ENCODE peak calls at places on chromosome 2, in ten cellular contexts. X, D, S, J, M, O, V, P, I and F are unnamed samples.

GRCh38 chr2:169892951-169893350 is 65.7 kb downstream of the UBR3 start:
- DNase-seq in J (no peak), O (no peak), D (no peak), X (no peak), M (no peak), P (no peak), I (no peak), V (no peak), S (no peak), F (no peak)

GRCh38 chr2:202634556-202635440 is at the start of gene FAM117B:
- DNase-seq in V (peak), I (peak), M (peak), S (peak), D (peak), O (peak), X (peak), J (peak), P (peak), F (peak)

GRCh38 chr2:127985026-127985734 is 42.7 kb downstream of the SAP130 start:
- DNase-seq in V (no peak), M (no peak), S (no peak), P (no peak), I (no peak), J (no peak), O (no peak), X (no peak), D (no peak), F (no peak)

GRCh38 chr2:130391058-130391871 is 35.4 kb downstream of the PTPN18 start:
- DNase-seq in O (no peak), V (no peak), J (peak), S (peak), I (peak), D (peak), M (peak), P (peak), X (peak), F (peak)

GRCh38 chr2:232203166-232203891 is 175.2 kb upstream of the ALPP start:
- DNase-seq in I (no peak), P (peak), O (no peak), S (no peak), X (no peak), D (no peak), V (no peak), M (no peak), J (no peak), F (no peak)

GRCh38 chr2:64212346-64212745 is 68.1 kb upstream of the PELI1 start:
- DNase-seq in J (no peak), P (peak), S (no peak), I (peak), X (no peak), V (no peak), O (no peak), D (no peak), M (no peak), F (no peak)

GRCh38 chr2:85826990-85827878 is 61.6 kb downstream of the ST3GAL5 start:
- DNase-seq in M (peak), O (no peak), X (peak), V (no peak), P (peak), I (peak), S (peak), D (peak), J (peak), F (peak)

GRCh38 chr2:40283111-40283909 is 168.6 kb downstream of the SLC8A1 start:
- DNase-seq in I (no peak), S (no peak), P (no peak), V (no peak), O (no peak), M (peak), X (no peak), D (no peak), J (no peak), F (no peak)

GRCh38 chr2:75579186-75579585 is 18.4 kb upstream of the EVA1A start:
- DNase-seq in S (no peak), M (no peak), J (no peak), D (no peak), V (no peak), X (no peak), I (no peak), O (no peak), P (no peak), F (no peak)

GRCh38 chr2:48399828-48400552 is 130.0 kb upstream of the STON1 start:
- DNase-seq in M (no peak), P (no peak), S (no peak), X (no peak), J (no peak), V (no peak), D (no peak), I (no peak), O (no peak), F (no peak)

GRCh38 chr2:100629309-100629708 is 66.5 kb downstream of the PDCL3 start:
- DNase-seq in S (no peak), J (no peak), V (no peak), X (no peak), O (no peak), P (no peak), I (no peak), D (no peak), M (no peak), F (no peak)

GRCh38 chr2:33494155-33494779 is 17.8 kb downstream of the RASGRP3 start:
- DNase-seq in O (no peak), S (no peak), J (no peak), M (no peak), D (no peak), X (no peak), P (peak), V (no peak), I (no peak), F (no peak)

GRCh38 chr2:86027913-86028762 is 77.5 kb downstream of the POLR1A start:
- DNase-seq in V (no peak), X (no peak), O (no peak), J (peak), D (no peak), M (no peak), I (no peak), P (no peak), S (no peak), F (peak)

GRCh38 chr2:230798769-230799399 is 65.9 kb upstream of the ITM2C start:
- DNase-seq in M (peak), J (peak), S (no peak), X (peak), D (no peak), V (no peak), O (no peak), I (peak), P (peak), F (peak)

GRCh38 chr2:238131761-238132462 is 6.6 kb upstream of the KLHL30 start:
- DNase-seq in V (no peak), X (no peak), D (no peak), J (no peak), I (no peak), M (no peak), P (no peak), O (no peak), S (no peak), F (no peak)

GRCh38 chr2:109582928-109583895 is 30.6 kb downstream of the SEPTIN10 start:
- DNase-seq in P (peak), S (no peak), X (no peak), V (no peak), I (no peak), O (no peak), J (no peak), M (no peak), D (no peak), F (no peak)

GRCh38 chr2:241163601-241164118 is 13.4 kb downstream of the PPP1R7 start:
- DNase-seq in P (no peak), V (no peak), X (no peak), I (no peak), O (no peak), J (no peak), D (no peak), M (no peak), S (no peak), F (no peak)

GRCh38 chr2:8303322-8303832 is 378.5 kb upstream of the ID2 start:
- DNase-seq in P (peak), I (peak), X (no peak), S (no peak), J (no peak), V (no peak), O (no peak), M (no peak), D (peak), F (no peak)

GRCh38 chr2:173747037-173747436 is 218.1 kb downstream of the SP3 start:
- DNase-seq in V (no peak), J (no peak), O (no peak), I (no peak), D (no peak), X (no peak), P (no peak), S (no peak), M (no peak), F (no peak)

GRCh38 chr2:240581811-240582210 is 4.7 kb upstream of the CAPN10 start:
- DNase-seq in P (no peak), O (no peak), D (no peak), S (no peak), I (no peak), J (no peak), V (no peak), X (no peak), M (no peak), F (no peak)

GRCh38 chr2:95305341-95306058 is 8.4 kb downstream of the KCNIP3 start:
- DNase-seq in X (no peak), V (no peak), O (peak), I (no peak), D (no peak), P (peak), M (peak), S (no peak), J (no peak), F (no peak)

GRCh38 chr2:236939751-236940229 is 145.9 kb upstream of the COPS8 start:
- DNase-seq in M (peak), X (no peak), J (peak), D (no peak), O (no peak), S (no peak), V (no peak), P (peak), I (no peak), F (peak)

GRCh38 chr2:209556354-209556961 is 132.6 kb downstream of the MAP2 start:
- DNase-seq in P (peak), S (no peak), V (no peak), I (no peak), X (peak), D (no peak), J (peak), M (peak), O (peak), F (no peak)

GRCh38 chr2:219285894-219286425 is 6.8 kb downstream of the DNAJB2 start:
- DNase-seq in O (peak), D (no peak), X (peak), P (peak), M (no peak), V (no peak), J (peak), I (no peak), S (no peak), F (peak)

GRCh38 chr2:102703748-102704147 is 58.1 kb upstream of the TMEM182 start:
- DNase-seq in X (peak), S (no peak), D (no peak), J (no peak), O (no peak), V (no peak), I (no peak), P (peak), M (no peak), F (no peak)

GRCh38 chr2:34481542-34481941 is 882.4 kb upstream of the FAM98A start:
- DNase-seq in D (no peak), S (no peak), P (no peak), O (no peak), J (no peak), V (no peak), I (no peak), M (no peak), X (no peak), F (no peak)

GRCh38 chr2:233460726-233461431 is 105.7 kb downstream of the USP40 start:
- DNase-seq in M (peak), D (no peak), O (no peak), I (no peak), J (peak), V (no peak), P (no peak), X (no peak), S (peak), F (peak)

GRCh38 chr2:19228720-19229119 is 129.7 kb downstream of the OSR1 start:
- DNase-seq in S (no peak), D (no peak), I (no peak), M (no peak), O (no peak), V (no peak), J (no peak), P (no peak), X (peak), F (no peak)

GRCh38 chr2:72147971-72148369 is 308 bp upstream of the CYP26B1 start:
- DNase-seq in O (no peak), V (no peak), S (no peak), X (peak), D (no peak), I (no peak), P (no peak), M (peak), J (no peak), F (no peak)

GRCh38 chr2:8641516-8641915 is 40.3 kb upstream of the ID2 start:
- DNase-seq in X (no peak), M (no peak), I (no peak), V (no peak), J (no peak), S (no peak), P (no peak), D (no peak), O (no peak), F (no peak)

GRCh38 chr2:177668617-177669016 is 276.0 kb downstream of the AGPS start:
- DNase-seq in J (peak), V (no peak), D (no peak), O (no peak), M (no peak), P (no peak), S (no peak), X (no peak), I (no peak), F (no peak)

GRCh38 chr2:175600024-175600831 is 401.8 kb downstream of the LNPK start:
- DNase-seq in I (no peak), D (no peak), S (no peak), P (no peak), O (peak), V (peak), J (no peak), M (no peak), X (peak), F (no peak)

GRCh38 chr2:20925265-20925889 is 102.5 kb upstream of the LDAH start:
- DNase-seq in J (no peak), I (no peak), O (no peak), P (no peak), X (peak), S (no peak), V (no peak), M (no peak), D (no peak), F (no peak)

GRCh38 chr2:88613921-88614320 is 13.3 kb downstream of the EIF2AK3 start:
- DNase-seq in P (no peak), O (no peak), I (no peak), S (no peak), X (no peak), M (no peak), J (no peak), V (no peak), D (no peak), F (no peak)